ENCODE peak calls at places on chromosomes 7 and 10, in four cellular contexts. One of them, this sample, is unnamed.
A peak's percentile ranks its signal among the peaks of the same experiment; 100 is the strongest.

GRCh38 chr7:116687801-116688201 is 15.8 kb downstream of the MET start:
- DNase-seq in H1: no peak
- DNase-seq in GM12878: no peak
- DNase-seq in HepG2: peak; percentile 10
- DNase-seq in this sample: no peak

GRCh38 chr7:139775829-139776266 is 1.9 kb downstream of the HIPK2 start:
- DNase-seq in GM12878: peak; percentile 44
- DNase-seq in HepG2: peak; percentile 69
- DNase-seq in H1: no peak
- DNase-seq in this sample: no peak

GRCh38 chr7:123282181-123282580 is 82.4 kb upstream of the SLC13A1 start:
- DNase-seq in H1: no peak
- DNase-seq in HepG2: no peak
- DNase-seq in GM12878: no peak
- DNase-seq in this sample: no peak

GRCh38 chr7:117704098-117704497 is 169.1 kb downstream of the CTTNBP2 start:
- DNase-seq in GM12878: no peak
- DNase-seq in H1: no peak
- DNase-seq in HepG2: no peak
- DNase-seq in this sample: no peak

GRCh38 chr10:3791974-3792633 is 7.1 kb upstream of the KLF6 start:
- DNase-seq in GM12878: no peak
- DNase-seq in HepG2: no peak
- DNase-seq in H1: no peak
- DNase-seq in this sample: no peak

GRCh38 chr7:83672157-83672556 is 23.2 kb upstream of the SEMA3E start:
- DNase-seq in GM12878: no peak
- DNase-seq in H1: no peak
- DNase-seq in HepG2: no peak
- DNase-seq in this sample: peak; percentile 86

GRCh38 chr7:132377703-132378584 is 198.3 kb downstream of the PLXNA4 start:
- DNase-seq in H1: no peak
- DNase-seq in HepG2: no peak
- DNase-seq in GM12878: no peak
- DNase-seq in this sample: no peak

GRCh38 chr7:71430246-71430645 is 298.3 kb downstream of the GALNT17 start:
- DNase-seq in GM12878: no peak
- DNase-seq in H1: no peak
- DNase-seq in HepG2: no peak
- DNase-seq in this sample: no peak

GRCh38 chr7:112204776-112205347 is 1.3 kb downstream of the DOCK4 start:
- DNase-seq in GM12878: no peak
- DNase-seq in H1: no peak
- DNase-seq in HepG2: no peak
- DNase-seq in this sample: no peak

GRCh38 chr10:78327778-78328591 is 294.3 kb downstream of the RPS24 start:
- DNase-seq in HepG2: no peak
- DNase-seq in H1: no peak
- DNase-seq in GM12878: no peak
- DNase-seq in this sample: no peak

GRCh38 chr7:98110249-98111022 is 3.8 kb downstream of the LMTK2 start:
- DNase-seq in GM12878: no peak
- DNase-seq in HepG2: peak; percentile 85
- DNase-seq in H1: no peak
- DNase-seq in this sample: peak; percentile 35
- H3K9ac ChIP-seq in GM12878: no peak overlapping the region
- H3K9ac ChIP-seq in HepG2: peak overlapping the region; percentile 48
- H3K9ac ChIP-seq in H1: no peak overlapping the region
- H3K9ac ChIP-seq in this sample: no peak overlapping the region

DNA sequence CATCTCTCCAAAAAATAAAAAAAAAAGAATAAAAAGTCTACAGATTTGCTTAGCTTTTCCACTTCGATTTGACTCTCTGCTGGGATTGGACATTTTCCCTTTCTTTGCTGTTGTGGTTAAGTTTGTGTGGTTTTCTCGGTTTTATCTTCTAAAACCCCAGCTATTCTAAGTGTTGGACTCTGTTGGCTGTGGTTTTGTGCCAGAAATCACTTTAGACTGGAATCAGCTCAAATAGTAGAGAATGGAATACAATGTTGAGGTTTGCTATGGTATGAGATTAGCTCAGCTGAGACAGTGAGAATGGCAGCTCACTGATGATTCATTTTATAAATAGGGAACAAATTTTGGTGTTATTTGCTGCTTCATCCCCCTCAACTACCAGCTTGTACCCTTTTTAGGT is 116.0 kb downstream of the BUB3 start:
- DNase-seq in HepG2: no peak
- DNase-seq in GM12878: no peak
- DNase-seq in H1: no peak
- DNase-seq in this sample: no peak
- TF ChIP-seq ZNF274 in HepG2: no peak
- TF ChIP-seq ZNF274 in GM12878: no peak
- TF ChIP-seq ZNF274 in H1: no peak
- TF ChIP-seq ZNF274 in this sample: no peak

DNA sequence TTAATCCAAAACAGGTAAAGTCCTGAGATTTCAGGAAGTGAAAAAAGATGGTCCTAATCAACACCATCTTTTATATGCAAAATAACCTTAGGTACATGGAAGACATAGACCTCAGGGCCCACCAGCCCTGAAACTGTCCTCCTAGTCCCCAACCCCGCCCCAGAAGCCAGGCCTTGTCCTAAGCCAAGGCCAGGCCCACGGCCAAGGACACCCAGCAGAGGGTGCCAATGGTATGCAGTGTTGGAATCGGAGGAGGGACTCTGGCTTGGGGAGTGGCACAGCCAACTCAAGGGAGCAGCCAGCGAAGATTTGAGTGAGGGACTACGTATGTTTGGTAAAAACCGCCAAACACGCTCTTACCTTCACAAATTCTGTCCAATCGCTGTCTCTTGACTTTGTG is 96.7 kb downstream of the ZRANB1 start:
- DNase-seq in GM12878: no peak
- DNase-seq in H1: no peak
- DNase-seq in HepG2: peak; percentile 23
- DNase-seq in this sample: no peak
- TF ChIP-seq SUZ12 in GM12878: no peak
- TF ChIP-seq SUZ12 in H1: no peak
- TF ChIP-seq SUZ12 in HepG2: no peak
- TF ChIP-seq SUZ12 in this sample: no peak

DNA sequence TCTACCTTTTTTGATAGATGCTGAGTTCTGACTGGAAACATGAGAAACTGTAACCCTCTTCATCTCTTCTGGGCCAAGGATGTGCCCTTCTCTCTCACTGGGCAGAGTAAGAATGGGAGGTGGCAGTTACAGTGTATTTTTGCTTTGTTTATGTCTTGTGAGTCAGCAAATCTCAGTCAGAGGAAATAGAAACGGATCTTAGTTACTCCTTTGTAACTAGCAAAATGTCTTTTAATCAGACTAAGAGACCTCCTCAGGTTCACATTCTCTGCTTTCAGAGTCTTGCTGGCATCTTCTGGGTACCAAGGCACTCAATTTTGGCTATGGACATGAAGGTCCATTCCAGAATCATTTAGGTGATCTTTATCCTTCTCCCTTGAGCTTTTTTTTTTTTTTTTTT is 70.9 kb downstream of the HHEX start:
- DNase-seq in GM12878: no peak
- DNase-seq in H1: no peak
- DNase-seq in HepG2: no peak
- DNase-seq in this sample: no peak
- H3K9ac ChIP-seq in GM12878: no peak overlapping the region
- H3K9ac ChIP-seq in H1: no peak overlapping the region
- H3K9ac ChIP-seq in HepG2: no peak overlapping the region
- H3K9ac ChIP-seq in this sample: no peak overlapping the region

GRCh38 chr10:104767745-104768144 is 126.7 kb downstream of the SORCS3 start:
- DNase-seq in GM12878: no peak
- DNase-seq in H1: no peak
- DNase-seq in HepG2: no peak
- DNase-seq in this sample: no peak

GRCh38 chr10:104767282-104767681 is 126.2 kb downstream of the SORCS3 start:
- DNase-seq in GM12878: no peak
- DNase-seq in HepG2: no peak
- DNase-seq in H1: no peak
- DNase-seq in this sample: no peak

GRCh38 chr10:104762793-104763192 is 121.7 kb downstream of the SORCS3 start:
- DNase-seq in H1: no peak
- DNase-seq in HepG2: no peak
- DNase-seq in GM12878: no peak
- DNase-seq in this sample: no peak

DNA sequence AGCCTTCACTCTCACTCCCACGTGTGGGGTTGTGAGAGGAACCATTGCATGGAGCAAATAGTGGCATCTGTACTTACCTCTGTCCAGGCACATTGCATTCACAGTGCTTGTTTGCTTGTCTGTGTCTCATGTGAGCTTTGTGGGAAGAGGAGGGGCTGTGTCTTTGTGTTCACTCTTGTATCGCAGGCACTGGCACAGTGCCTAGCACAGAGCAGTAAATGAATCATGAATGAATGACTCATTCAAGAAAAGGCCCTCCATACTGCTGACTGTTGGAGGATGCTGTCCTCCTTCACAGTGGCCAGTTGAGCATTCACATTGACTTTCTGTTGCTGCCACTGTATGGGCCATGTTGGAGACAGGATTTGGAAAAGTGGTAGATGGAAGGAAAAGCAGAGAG is 125.3 kb downstream of the SORCS3 start:
- DNase-seq in GM12878: no peak
- DNase-seq in H1: no peak
- DNase-seq in HepG2: no peak
- DNase-seq in this sample: no peak
- TF ChIP-seq ZNF274 in GM12878: no peak
- TF ChIP-seq ZNF274 in H1: no peak
- TF ChIP-seq ZNF274 in HepG2: no peak
- TF ChIP-seq ZNF274 in this sample: no peak

GRCh38 chr10:73439055-73439454 is 5.7 kb upstream of the MSS51 start:
- DNase-seq in H1: no peak
- DNase-seq in GM12878: no peak
- DNase-seq in HepG2: no peak
- DNase-seq in this sample: no peak

GRCh38 chr10:73439605-73440298 is 6.4 kb upstream of the MSS51 start:
- DNase-seq in GM12878: no peak
- DNase-seq in H1: no peak
- DNase-seq in HepG2: no peak
- DNase-seq in this sample: no peak
- TF ChIP-seq SUZ12 in GM12878: no peak
- TF ChIP-seq SUZ12 in H1: no peak
- TF ChIP-seq SUZ12 in HepG2: no peak
- TF ChIP-seq SUZ12 in this sample: no peak

This sample was measured in NT2/D1.